ENCODE peak calls at places on chromosomes 2 and 18, in seven cellular contexts. V is HFFc6, N is pancreas, M is GM12865, Q is suprapubic skin, E is right lobe of liver, I is esophagus squamous epithelium. W is an unnamed sample.

GRCh38 chr18:72468011-72468710 is 76.0 kb downstream of the CBLN2 start:
- DNase-seq in V (no peak), E (no peak), Q (no peak), N (no peak), I (no peak), M (no peak), W (no peak)

GRCh38 chr2:46258937-46259781 is 38.0 kb upstream of the EPAS1 start:
- DNase-seq in I (no peak), E (peak), M (no peak), N (peak), Q (peak), V (no peak), W (no peak)

GRCh38 chr2:127581050-127581345 is 45.5 kb downstream of the MYO7B start:
- DNase-seq in E (no peak), I (no peak), M (no peak), V (no peak), N (no peak), Q (no peak), W (no peak)

GRCh38 chr2:73249636-73250035 is 15.5 kb downstream of the CCT7 start:
- DNase-seq in N (no peak), Q (no peak), E (no peak), V (no peak), I (no peak), M (no peak), W (no peak)

GRCh38 chr18:394997-395383 is 105.5 kb downstream of the COLEC12 start:
- DNase-seq in E (no peak), V (peak), N (peak), I (no peak), M (no peak), Q (no peak), W (no peak)

GRCh38 chr2:31335921-31336570 is 78.5 kb downstream of the XDH start:
- DNase-seq in N (no peak), I (no peak), M (no peak), Q (no peak), E (no peak), V (peak), W (no peak)

GRCh38 chr2:164146478-164146877 is 410.7 kb upstream of the FIGN start:
- DNase-seq in N (no peak), E (no peak), I (no peak), V (no peak), Q (no peak), M (no peak), W (no peak)

GRCh38 chr18:14974576-14974975 is 226.6 kb downstream of the ANKRD30B start:
- DNase-seq in E (no peak), Q (no peak), I (no peak), N (no peak), V (no peak), M (no peak), W (no peak)

GRCh38 chr2:226782092-226782713 is 17.4 kb downstream of the IRS1 start:
- DNase-seq in N (no peak), V (no peak), Q (no peak), I (no peak), M (no peak), E (no peak), W (no peak)

GRCh38 chr2:19031642-19032041 is 326.8 kb downstream of the OSR1 start:
- DNase-seq in M (no peak), V (peak), E (no peak), I (no peak), Q (no peak), N (no peak), W (no peak)

GRCh38 chr2:241940329-241940728 is 70.8 kb downstream of the RTP5 start:
- DNase-seq in I (no peak), N (no peak), V (no peak), Q (no peak), M (no peak), E (no peak), W (peak)

GRCh38 chr18:76459687-76460350 is 35.2 kb downstream of the ZNF516 start:
- DNase-seq in N (peak), E (no peak), M (no peak), Q (peak), I (no peak), V (peak), W (no peak)

GRCh38 chr2:145323512-145323911 is 803.6 kb upstream of the ZEB2 start:
- DNase-seq in N (no peak), E (no peak), V (peak), I (no peak), Q (no peak), M (no peak), W (no peak)

GRCh38 chr2:17878222-17879136 is at the start of gene KCNS3:
- DNase-seq in V (no peak), I (no peak), Q (no peak), E (peak), M (peak), N (peak), W (peak)

GRCh38 chr2:67917332-67918054 is 145.3 kb downstream of the C1D start:
- DNase-seq in Q (no peak), M (no peak), V (peak), N (no peak), E (no peak), I (no peak), W (no peak)

GRCh38 chr2:108224022-108224421 is 15.7 kb upstream of the SULT1C3 start:
- DNase-seq in M (no peak), I (no peak), V (no peak), E (no peak), N (no peak), Q (no peak), W (no peak)

GRCh38 chr18:26040051-26040656 is 50.3 kb downstream of the SS18 start:
- DNase-seq in I (no peak), E (no peak), Q (no peak), V (no peak), M (no peak), N (no peak), W (no peak)

GRCh38 chr2:193966590-193966989 is 1690.4 kb upstream of the SLC39A10 start:
- DNase-seq in I (no peak), E (no peak), M (no peak), N (no peak), V (no peak), Q (no peak), W (no peak)

GRCh38 chr2:206615417-206616089 is 26.7 kb upstream of the FAM237A start:
- DNase-seq in V (no peak), Q (no peak), M (no peak), N (no peak), E (no peak), I (no peak), W (no peak)

GRCh38 chr2:24930768-24931167 is 10.7 kb upstream of the ADCY3 start:
- DNase-seq in E (no peak), I (no peak), V (peak), M (peak), Q (no peak), N (no peak), W (peak)

GRCh38 chr18:77129150-77129551 is 3.4 kb downstream of the MBP start:
- DNase-seq in M (no peak), E (no peak), I (no peak), N (no peak), Q (no peak), V (peak), W (no peak)

GRCh38 chr2:23510471-23510870 is 125.5 kb downstream of the KLHL29 start:
- DNase-seq in M (no peak), Q (no peak), N (no peak), E (peak), I (no peak), V (no peak), W (no peak)

GRCh38 chr2:65586516-65586915 is 154.1 kb upstream of the SPRED2 start:
- DNase-seq in V (no peak), N (no peak), E (no peak), M (no peak), I (no peak), Q (no peak), W (no peak)

GRCh38 chr18:3773303-3773702 is 323.3 kb downstream of the TGIF1 start:
- DNase-seq in N (no peak), V (no peak), E (no peak), M (no peak), Q (no peak), I (no peak), W (no peak)

GRCh38 chr18:9429662-9429993 is 45.7 kb upstream of the RALBP1 start:
- DNase-seq in V (peak), E (no peak), Q (no peak), M (no peak), I (no peak), N (no peak), W (no peak)

GRCh38 chr2:28329184-28329583 is 63.5 kb upstream of the FOSL2 start:
- DNase-seq in V (no peak), E (no peak), N (no peak), Q (no peak), M (no peak), I (no peak), W (no peak)

GRCh38 chr2:109174214-109174613 is 45.2 kb downstream of the SH3RF3 start:
- DNase-seq in E (no peak), M (no peak), I (no peak), V (no peak), Q (no peak), N (no peak), W (no peak)

GRCh38 chr2:86039963-86040655 is 65.6 kb downstream of the POLR1A start:
- DNase-seq in E (peak), I (no peak), M (no peak), N (no peak), Q (peak), V (no peak), W (no peak)

GRCh38 chr2:128789221-128789620 is 470.6 kb upstream of the HS6ST1 start:
- DNase-seq in E (no peak), Q (no peak), N (no peak), M (no peak), V (no peak), I (no peak), W (no peak)

DNA sequence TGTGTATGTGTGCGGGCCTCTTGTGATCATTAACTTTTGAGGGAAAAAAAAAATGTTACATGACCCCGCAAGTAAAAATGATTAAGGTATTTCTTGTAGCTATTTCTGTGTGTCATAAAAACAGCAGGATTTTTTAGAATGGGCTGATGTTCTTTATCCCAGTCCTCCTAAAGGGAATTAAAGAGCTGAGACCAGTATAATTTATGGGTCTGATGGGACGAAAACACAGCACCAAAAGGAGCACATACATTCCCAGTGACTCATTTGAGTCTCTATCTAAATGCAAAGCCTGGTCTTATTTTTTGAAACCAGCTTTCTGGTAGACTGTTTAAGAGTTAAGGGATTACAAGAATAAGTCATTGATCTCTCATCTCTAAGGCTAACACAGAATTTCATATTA is 342.2 kb upstream of the EPHA4 start:
- DNase-seq in N (no peak), E (no peak), I (no peak), V (no peak), Q (no peak), M (no peak), W (no peak)
- TF ChIP-seq CTCF in N (no peak), E (no peak), I (no peak), V (no peak), Q (no peak), M (no peak), W (no peak)

DNA sequence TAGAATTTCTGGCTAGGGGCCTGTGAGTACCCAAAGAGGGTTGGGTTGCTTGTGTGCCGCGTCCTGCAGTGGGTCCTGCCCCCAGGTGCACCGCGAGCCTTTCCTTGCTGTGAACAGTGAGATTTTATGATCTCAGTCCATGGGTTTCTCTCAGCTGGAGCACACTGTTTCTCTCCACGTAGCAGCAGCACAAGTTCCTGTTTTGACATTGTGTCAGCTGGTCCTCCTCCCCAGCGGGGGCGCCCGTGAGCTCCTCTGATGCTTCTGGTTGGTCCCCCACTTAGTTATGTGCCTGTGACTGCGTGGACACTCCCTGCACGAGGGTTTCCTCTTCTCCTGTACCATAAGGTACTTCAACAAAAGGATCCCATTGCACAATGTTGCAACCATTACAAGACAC is 29.8 kb downstream of the TSHZ1 start:
- DNase-seq in E (no peak), V (no peak), Q (no peak), M (no peak), I (no peak), N (no peak), W (no peak)
- TF ChIP-seq CTCF in E (no peak), V (peak), Q (no peak), M (no peak), I (no peak), N (no peak), W (peak)

GRCh38 chr2:98822301-98823164 is 91.6 kb upstream of the MGAT4A start:
- DNase-seq in M (no peak), V (no peak), N (no peak), E (no peak), Q (no peak), I (no peak), W (no peak)
- TF ChIP-seq CTCF in M (no peak), V (no peak), N (no peak), E (peak), Q (no peak), I (peak), W (no peak)

GRCh38 chr2:235053649-235054048 is 101.8 kb downstream of the SH3BP4 start:
- DNase-seq in V (no peak), E (no peak), M (no peak), Q (no peak), N (no peak), I (no peak), W (no peak)

GRCh38 chr2:235054919-235055318 is 103.1 kb downstream of the SH3BP4 start:
- DNase-seq in N (no peak), I (no peak), E (no peak), V (no peak), M (no peak), Q (no peak), W (no peak)

GRCh38 chr2:235054497-235054896 is 102.7 kb downstream of the SH3BP4 start:
- DNase-seq in E (no peak), N (no peak), I (no peak), Q (no peak), M (no peak), V (no peak), W (no peak)

GRCh38 chr2:235056768-235057167 is 105.0 kb downstream of the SH3BP4 start:
- DNase-seq in M (no peak), Q (no peak), I (no peak), V (no peak), N (no peak), E (no peak), W (no peak)

GRCh38 chr2:235055891-235056516 is 104.2 kb downstream of the SH3BP4 start:
- DNase-seq in I (no peak), Q (no peak), N (no peak), E (no peak), M (no peak), V (no peak), W (peak)
- TF ChIP-seq CTCF in I (peak), Q (no peak), N (peak), E (peak), M (no peak), V (peak), W (peak)

DNA sequence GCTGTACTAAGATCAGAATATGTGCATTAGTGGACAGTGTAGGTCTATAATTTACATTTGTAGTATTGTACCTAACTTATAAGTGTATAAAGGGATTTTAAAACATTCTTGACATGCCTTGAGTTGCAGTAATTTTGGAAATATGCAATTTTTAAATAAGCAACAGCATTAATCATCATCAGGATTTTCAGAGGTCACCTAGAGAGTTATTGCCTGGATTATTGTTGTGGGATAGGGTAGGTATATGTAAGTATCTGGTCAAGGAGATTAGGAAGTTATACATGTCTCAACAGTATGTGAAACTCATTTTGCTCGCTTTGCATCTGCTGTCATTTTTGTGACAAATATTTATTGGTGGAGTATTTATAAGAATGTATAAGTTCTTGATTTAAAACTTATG is 184.2 kb downstream of the WDR7 start:
- DNase-seq in M (no peak), Q (no peak), V (peak), I (no peak), E (no peak), N (no peak), W (no peak)
- TF ChIP-seq CTCF in M (no peak), Q (no peak), V (no peak), I (no peak), E (no peak), N (no peak), W (no peak)

GRCh38 chr18:7164610-7165009 is 47.0 kb upstream of the LAMA1 start:
- DNase-seq in N (no peak), I (no peak), M (no peak), Q (no peak), V (no peak), E (no peak), W (peak)
- TF ChIP-seq CTCF in N (no peak), I (no peak), M (peak), Q (no peak), V (peak), E (peak), W (peak)

DNA sequence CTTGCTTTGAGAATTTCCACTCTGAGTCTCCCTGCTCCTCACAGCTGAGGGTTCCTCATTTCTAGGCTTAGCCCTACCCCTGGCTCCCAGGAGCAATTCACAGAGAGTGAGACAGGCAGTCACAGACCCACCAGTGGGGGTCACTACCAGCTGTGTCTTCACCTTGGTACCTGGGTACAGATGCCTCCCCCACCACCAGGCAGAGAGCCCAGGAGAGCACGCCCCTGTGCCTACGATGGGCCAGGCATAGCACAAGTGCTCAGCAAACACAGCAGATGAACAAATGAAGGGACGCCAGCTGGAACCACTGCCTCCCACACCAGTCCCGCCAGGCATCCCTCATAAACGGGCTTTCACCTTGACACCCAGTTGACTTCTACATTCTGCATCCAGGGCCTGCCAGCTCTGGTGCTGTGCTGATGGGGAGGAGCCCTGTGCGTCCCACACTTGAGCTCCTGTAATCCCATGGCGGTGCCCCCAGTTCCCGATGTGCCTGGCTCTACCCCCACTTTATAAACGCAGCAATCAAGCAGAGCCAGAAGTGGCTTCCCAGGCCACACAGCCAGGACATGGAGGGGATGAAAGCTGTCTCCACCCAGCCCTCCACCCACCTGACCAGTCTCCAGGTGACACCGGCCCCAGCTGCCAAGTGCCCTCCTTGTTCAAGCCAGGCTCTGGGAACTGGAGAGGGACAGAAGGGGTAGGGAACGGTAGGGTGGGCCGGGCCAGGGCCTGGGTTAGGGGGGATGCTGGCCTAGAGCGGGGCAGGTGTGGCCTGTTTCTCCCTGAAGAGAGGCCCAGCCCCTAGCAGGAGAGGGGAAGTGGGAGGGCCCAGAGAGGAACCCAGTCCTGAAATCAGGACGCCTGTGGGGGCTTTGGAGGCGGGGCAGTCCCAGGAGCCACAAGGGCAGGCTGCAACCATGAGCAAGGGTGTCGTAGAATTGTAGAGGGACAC is 42.5 kb downstream of the SCTR start:
- DNase-seq in E (no peak), V (no peak), N (no peak), M (no peak), Q (no peak), I (no peak), W (no peak)
- TF ChIP-seq CTCF in E (no peak), V (no peak), N (no peak), M (no peak), Q (no peak), I (no peak), W (no peak)

W was measured in OCI-LY7.